ENCODE peak calls at places on chromosomes 4 and X, in four cellular contexts. W is EH, F is HFF-Myc, P is RCC 7860. V is an unnamed sample.

GRCh38 chr4:15040916-15041463 is 38.7 kb downstream of the CPEB2 start:
- DNase-seq in W (peak; percentile 23), F (no peak), P (no peak), V (no peak)

GRCh38 chr4:7004331-7004730 is 38.8 kb upstream of the TADA2B start:
- DNase-seq in W (peak; percentile 96), F (no peak), P (no peak), V (no peak)

GRCh38 chr4:78439328-78439727 is 112.2 kb upstream of the ANXA3 start:
- DNase-seq in W (peak; percentile 7), F (no peak), P (no peak), V (peak; percentile 8)

GRCh38 chr4:84681488-84682274 is 98.8 kb downstream of the CDS1 start:
- DNase-seq in W (peak; percentile 87), F (peak; percentile 53), P (peak; percentile 77), V (no peak)

GRCh38 chrX:49209434-49210251 is 9.7 kb upstream of the SYP start:
- DNase-seq in W (no peak), F (no peak), P (no peak), V (no peak)

GRCh38 chr4:31275906-31276305 is 555.7 kb downstream of the PCDH7 start:
- DNase-seq in W (no peak), F (no peak), P (no peak), V (no peak)

GRCh38 chr4:111678466-111678865 is 466.8 kb upstream of the FAM241A start:
- DNase-seq in W (peak; percentile 86), F (peak; percentile 92), P (no peak), V (peak; percentile 2)

GRCh38 chrX:50736651-50737050 is 77.3 kb downstream of the SHROOM4 start:
- DNase-seq in W (no peak), F (no peak), P (no peak), V (no peak)

GRCh38 chr4:60934896-60935295 is 265.2 kb upstream of the ADGRL3 start:
- DNase-seq in W (no peak), F (no peak), P (no peak), V (no peak)

GRCh38 chr4:150457802-150458201 is 124.1 kb upstream of the MAB21L2 start:
- DNase-seq in W (no peak), F (no peak), P (no peak), V (no peak)

GRCh38 chr4:83217721-83218522 is 66.7 kb downstream of the COQ2 start:
- DNase-seq in W (peak; percentile 25), F (no peak), P (no peak), V (no peak)

GRCh38 chrX:154733072-154733425 is 17.8 kb downstream of the GAB3 start:
- DNase-seq in W (peak; percentile 58), F (no peak), P (no peak), V (no peak)

GRCh38 chr4:7306986-7307385 is 114.6 kb downstream of the SORCS2 start:
- DNase-seq in W (no peak), F (no peak), P (no peak), V (no peak)

GRCh38 chr4:67546971-67547370 is 1.7 kb upstream of the CENPC start:
- DNase-seq in W (no peak), F (no peak), P (no peak), V (no peak)

GRCh38 chr4:65917486-65917885 is 247.2 kb upstream of the EPHA5 start:
- DNase-seq in W (peak; percentile 83), F (no peak), P (peak; percentile 6), V (peak; percentile 50)

GRCh38 chr4:122879001-122879400 is 43.4 kb downstream of the NUDT6 start:
- DNase-seq in W (peak; percentile 70), F (no peak), P (peak; percentile 16), V (no peak)

GRCh38 chr4:8817813-8818062 is 53.9 kb downstream of the HMX1 start:
- DNase-seq in W (no peak), F (no peak), P (no peak), V (no peak)

GRCh38 chrX:134172588-134173259 is 64.3 kb upstream of the CCDC160 start:
- DNase-seq in W (peak; percentile 3), F (no peak), P (no peak), V (no peak)

GRCh38 chr4:139934786-139935330 is 219.1 kb downstream of the MAML3 start:
- DNase-seq in W (no peak), F (no peak), P (no peak), V (no peak)

GRCh38 chrX:154327026-154327820 is 31.6 kb downstream of the TKTL1 start:
- DNase-seq in W (peak; percentile 74), F (no peak), P (no peak), V (no peak)

GRCh38 chrX:9855536-9856320 is 69.5 kb downstream of the SHROOM2 start:
- DNase-seq in W (no peak), F (no peak), P (peak; percentile 37), V (no peak)

GRCh38 chr4:88573995-88574394 is 18.3 kb upstream of the HERC3 start:
- DNase-seq in W (peak; percentile 64), F (no peak), P (no peak), V (no peak)

GRCh38 chr4:25031077-25031606 is 396 bp upstream of the LGI2 start:
- DNase-seq in W (peak; percentile 19), F (no peak), P (no peak), V (no peak)

GRCh38 chr4:131091896-131092295 is 1995.9 kb downstream of the C4orf33 start:
- DNase-seq in W (peak; percentile 1), F (peak; percentile 0), P (no peak), V (no peak)

GRCh38 chr4:180810581-180810980 is 1432.6 kb upstream of the TENM3 start:
- DNase-seq in W (no peak), F (no peak), P (no peak), V (no peak)

GRCh38 chrX:12994321-12994720 is 19.4 kb downstream of the TMSB4X start:
- DNase-seq in W (no peak), F (no peak), P (no peak), V (no peak)

V was measured in HS-27A.